ENCODE peak calls at places on chromosomes 3 and 15, in eight cellular contexts. One of them, this sample, is unnamed.

GRCh38 chr3:62644493-62644892 is 230.7 kb downstream of the CADPS start:
- DNase-seq in skeletal muscle cell: no peak
- DNase-seq in non-pigmented ciliary epithelial cell: no peak
- DNase-seq in occipital lobe: no peak
- DNase-seq in activated CD4-positive, alpha-beta T cell treated with anti-CD3 and anti-CD28 coated beads, Interleukin-2, amount 10 ng/mL, durations not matched to agents 24 days and 14 days: no peak
- DNase-seq in fibroblast of lung: no peak
- DNase-seq in upper lobe of right lung: no peak
- DNase-seq in activated T-cell treated with anti-CD3 and anti-CD28 coated beads for 1 hour: no peak
- DNase-seq in this sample: no peak

GRCh38 chr3:64539451-64540196 is 148.2 kb downstream of the ADAMTS9 start:
- DNase-seq in skeletal muscle cell: peak; percentile 83
- DNase-seq in non-pigmented ciliary epithelial cell: peak; percentile 18
- DNase-seq in occipital lobe: no peak
- DNase-seq in activated CD4-positive, alpha-beta T cell treated with anti-CD3 and anti-CD28 coated beads, Interleukin-2, amount 10 ng/mL, durations not matched to agents 24 days and 14 days: no peak
- DNase-seq in fibroblast of lung: peak; percentile 97
- DNase-seq in upper lobe of right lung: no peak
- DNase-seq in activated T-cell treated with anti-CD3 and anti-CD28 coated beads for 1 hour: no peak
- DNase-seq in this sample: no peak

GRCh38 chr3:169940486-169941181 is 26.0 kb upstream of the SEC62 start:
- DNase-seq in skeletal muscle cell: no peak
- DNase-seq in non-pigmented ciliary epithelial cell: no peak
- DNase-seq in occipital lobe: no peak
- DNase-seq in activated CD4-positive, alpha-beta T cell treated with anti-CD3 and anti-CD28 coated beads, Interleukin-2, amount 10 ng/mL, durations not matched to agents 24 days and 14 days: no peak
- DNase-seq in fibroblast of lung: no peak
- DNase-seq in upper lobe of right lung: no peak
- DNase-seq in activated T-cell treated with anti-CD3 and anti-CD28 coated beads for 1 hour: no peak
- DNase-seq in this sample: no peak

GRCh38 chr15:89034305-89034704 is 54.0 kb upstream of the ABHD2 start:
- DNase-seq in skeletal muscle cell: peak; percentile 29
- DNase-seq in non-pigmented ciliary epithelial cell: no peak
- DNase-seq in occipital lobe: no peak
- DNase-seq in activated CD4-positive, alpha-beta T cell treated with anti-CD3 and anti-CD28 coated beads, Interleukin-2, amount 10 ng/mL, durations not matched to agents 24 days and 14 days: no peak
- DNase-seq in fibroblast of lung: peak; percentile 45
- DNase-seq in upper lobe of right lung: no peak
- DNase-seq in activated T-cell treated with anti-CD3 and anti-CD28 coated beads for 1 hour: no peak
- DNase-seq in this sample: no peak

GRCh38 chr3:12371525-12372140 is 82.8 kb downstream of the PPARG start:
- DNase-seq in skeletal muscle cell: no peak
- DNase-seq in non-pigmented ciliary epithelial cell: no peak
- DNase-seq in occipital lobe: no peak
- DNase-seq in activated CD4-positive, alpha-beta T cell treated with anti-CD3 and anti-CD28 coated beads, Interleukin-2, amount 10 ng/mL, durations not matched to agents 24 days and 14 days: no peak
- DNase-seq in fibroblast of lung: peak; percentile 91
- DNase-seq in upper lobe of right lung: no peak
- DNase-seq in activated T-cell treated with anti-CD3 and anti-CD28 coated beads for 1 hour: no peak
- DNase-seq in this sample: no peak

GRCh38 chr15:85019815-85020590 is 38.3 kb downstream of the PDE8A start:
- DNase-seq in skeletal muscle cell: no peak
- DNase-seq in non-pigmented ciliary epithelial cell: no peak
- DNase-seq in occipital lobe: no peak
- DNase-seq in activated CD4-positive, alpha-beta T cell treated with anti-CD3 and anti-CD28 coated beads, Interleukin-2, amount 10 ng/mL, durations not matched to agents 24 days and 14 days: no peak
- DNase-seq in fibroblast of lung: peak; percentile 39
- DNase-seq in upper lobe of right lung: no peak
- DNase-seq in activated T-cell treated with anti-CD3 and anti-CD28 coated beads for 1 hour: no peak
- DNase-seq in this sample: no peak

GRCh38 chr3:102757950-102758349 is 323.1 kb downstream of the ZPLD1 start:
- DNase-seq in skeletal muscle cell: no peak
- DNase-seq in non-pigmented ciliary epithelial cell: no peak
- DNase-seq in occipital lobe: no peak
- DNase-seq in activated CD4-positive, alpha-beta T cell treated with anti-CD3 and anti-CD28 coated beads, Interleukin-2, amount 10 ng/mL, durations not matched to agents 24 days and 14 days: no peak
- DNase-seq in fibroblast of lung: no peak
- DNase-seq in upper lobe of right lung: no peak
- DNase-seq in activated T-cell treated with anti-CD3 and anti-CD28 coated beads for 1 hour: no peak
- DNase-seq in this sample: no peak

GRCh38 chr3:180466401-180467005 is 135.5 kb upstream of the TTC14 start:
- DNase-seq in skeletal muscle cell: no peak
- DNase-seq in non-pigmented ciliary epithelial cell: no peak
- DNase-seq in occipital lobe: no peak
- DNase-seq in activated CD4-positive, alpha-beta T cell treated with anti-CD3 and anti-CD28 coated beads, Interleukin-2, amount 10 ng/mL, durations not matched to agents 24 days and 14 days: no peak
- DNase-seq in fibroblast of lung: no peak
- DNase-seq in upper lobe of right lung: no peak
- DNase-seq in activated T-cell treated with anti-CD3 and anti-CD28 coated beads for 1 hour: no peak
- DNase-seq in this sample: no peak

GRCh38 chr3:123760817-123761216 is 123.3 kb downstream of the MYLK start:
- DNase-seq in skeletal muscle cell: no peak
- DNase-seq in non-pigmented ciliary epithelial cell: no peak
- DNase-seq in occipital lobe: no peak
- DNase-seq in activated CD4-positive, alpha-beta T cell treated with anti-CD3 and anti-CD28 coated beads, Interleukin-2, amount 10 ng/mL, durations not matched to agents 24 days and 14 days: no peak
- DNase-seq in fibroblast of lung: no peak
- DNase-seq in upper lobe of right lung: no peak
- DNase-seq in activated T-cell treated with anti-CD3 and anti-CD28 coated beads for 1 hour: no peak
- DNase-seq in this sample: no peak

GRCh38 chr15:95864467-95864886 is 466.0 kb upstream of the NR2F2 start:
- DNase-seq in skeletal muscle cell: no peak
- DNase-seq in non-pigmented ciliary epithelial cell: no peak
- DNase-seq in occipital lobe: no peak
- DNase-seq in activated CD4-positive, alpha-beta T cell treated with anti-CD3 and anti-CD28 coated beads, Interleukin-2, amount 10 ng/mL, durations not matched to agents 24 days and 14 days: peak; percentile 81
- DNase-seq in fibroblast of lung: peak; percentile 47
- DNase-seq in upper lobe of right lung: no peak
- DNase-seq in activated T-cell treated with anti-CD3 and anti-CD28 coated beads for 1 hour: no peak
- DNase-seq in this sample: no peak

GRCh38 chr15:58840048-58840447 is 68.9 kb downstream of the MINDY2 start:
- DNase-seq in skeletal muscle cell: no peak
- DNase-seq in non-pigmented ciliary epithelial cell: peak; percentile 54
- DNase-seq in occipital lobe: no peak
- DNase-seq in activated CD4-positive, alpha-beta T cell treated with anti-CD3 and anti-CD28 coated beads, Interleukin-2, amount 10 ng/mL, durations not matched to agents 24 days and 14 days: no peak
- DNase-seq in fibroblast of lung: peak; percentile 8
- DNase-seq in upper lobe of right lung: no peak
- DNase-seq in activated T-cell treated with anti-CD3 and anti-CD28 coated beads for 1 hour: no peak
- DNase-seq in this sample: no peak

GRCh38 chr3:49112262-49112661 is 7.7 kb upstream of the QARS1 start:
- DNase-seq in skeletal muscle cell: no peak
- DNase-seq in non-pigmented ciliary epithelial cell: no peak
- DNase-seq in occipital lobe: no peak
- DNase-seq in activated CD4-positive, alpha-beta T cell treated with anti-CD3 and anti-CD28 coated beads, Interleukin-2, amount 10 ng/mL, durations not matched to agents 24 days and 14 days: no peak
- DNase-seq in fibroblast of lung: no peak
- DNase-seq in upper lobe of right lung: no peak
- DNase-seq in activated T-cell treated with anti-CD3 and anti-CD28 coated beads for 1 hour: no peak
- DNase-seq in this sample: no peak

GRCh38 chr3:30577788-30578187 is 28.6 kb upstream of the TGFBR2 start:
- DNase-seq in skeletal muscle cell: no peak
- DNase-seq in non-pigmented ciliary epithelial cell: no peak
- DNase-seq in occipital lobe: no peak
- DNase-seq in activated CD4-positive, alpha-beta T cell treated with anti-CD3 and anti-CD28 coated beads, Interleukin-2, amount 10 ng/mL, durations not matched to agents 24 days and 14 days: no peak
- DNase-seq in fibroblast of lung: no peak
- DNase-seq in upper lobe of right lung: no peak
- DNase-seq in activated T-cell treated with anti-CD3 and anti-CD28 coated beads for 1 hour: no peak
- DNase-seq in this sample: no peak

GRCh38 chr3:40843851-40844548 is 319.2 kb downstream of the ZNF621 start:
- DNase-seq in skeletal muscle cell: no peak
- DNase-seq in non-pigmented ciliary epithelial cell: no peak
- DNase-seq in occipital lobe: no peak
- DNase-seq in activated CD4-positive, alpha-beta T cell treated with anti-CD3 and anti-CD28 coated beads, Interleukin-2, amount 10 ng/mL, durations not matched to agents 24 days and 14 days: no peak
- DNase-seq in fibroblast of lung: no peak
- DNase-seq in upper lobe of right lung: no peak
- DNase-seq in activated T-cell treated with anti-CD3 and anti-CD28 coated beads for 1 hour: no peak
- DNase-seq in this sample: no peak

GRCh38 chr3:196611761-196612483 is 27.6 kb upstream of the NRROS start:
- DNase-seq in skeletal muscle cell: no peak
- DNase-seq in non-pigmented ciliary epithelial cell: no peak
- DNase-seq in occipital lobe: no peak
- DNase-seq in activated CD4-positive, alpha-beta T cell treated with anti-CD3 and anti-CD28 coated beads, Interleukin-2, amount 10 ng/mL, durations not matched to agents 24 days and 14 days: peak; percentile 76
- DNase-seq in fibroblast of lung: no peak
- DNase-seq in upper lobe of right lung: no peak
- DNase-seq in activated T-cell treated with anti-CD3 and anti-CD28 coated beads for 1 hour: no peak
- DNase-seq in this sample: no peak

GRCh38 chr15:82892541-82892940 is 60.0 kb downstream of the HOMER2 start:
- DNase-seq in skeletal muscle cell: no peak
- DNase-seq in non-pigmented ciliary epithelial cell: no peak
- DNase-seq in occipital lobe: no peak
- DNase-seq in activated CD4-positive, alpha-beta T cell treated with anti-CD3 and anti-CD28 coated beads, Interleukin-2, amount 10 ng/mL, durations not matched to agents 24 days and 14 days: no peak
- DNase-seq in fibroblast of lung: no peak
- DNase-seq in upper lobe of right lung: no peak
- DNase-seq in activated T-cell treated with anti-CD3 and anti-CD28 coated beads for 1 hour: no peak
- DNase-seq in this sample: no peak

GRCh38 chr3:163951397-163951987 is 1126.8 kb downstream of the SI start:
- DNase-seq in skeletal muscle cell: no peak
- DNase-seq in non-pigmented ciliary epithelial cell: no peak
- DNase-seq in occipital lobe: no peak
- DNase-seq in activated CD4-positive, alpha-beta T cell treated with anti-CD3 and anti-CD28 coated beads, Interleukin-2, amount 10 ng/mL, durations not matched to agents 24 days and 14 days: no peak
- DNase-seq in fibroblast of lung: no peak
- DNase-seq in upper lobe of right lung: no peak
- DNase-seq in activated T-cell treated with anti-CD3 and anti-CD28 coated beads for 1 hour: no peak
- DNase-seq in this sample: no peak

GRCh38 chr3:126101521-126101982 is 17.6 kb upstream of the SLC41A3 start:
- DNase-seq in skeletal muscle cell: no peak
- DNase-seq in non-pigmented ciliary epithelial cell: no peak
- DNase-seq in occipital lobe: no peak
- DNase-seq in activated CD4-positive, alpha-beta T cell treated with anti-CD3 and anti-CD28 coated beads, Interleukin-2, amount 10 ng/mL, durations not matched to agents 24 days and 14 days: no peak
- DNase-seq in fibroblast of lung: no peak
- DNase-seq in upper lobe of right lung: no peak
- DNase-seq in activated T-cell treated with anti-CD3 and anti-CD28 coated beads for 1 hour: no peak
- DNase-seq in this sample: peak; percentile 71

GRCh38 chr3:186002884-186003472 is 65.2 kb upstream of the TRA2B start:
- DNase-seq in skeletal muscle cell: no peak
- DNase-seq in non-pigmented ciliary epithelial cell: no peak
- DNase-seq in occipital lobe: no peak
- DNase-seq in activated CD4-positive, alpha-beta T cell treated with anti-CD3 and anti-CD28 coated beads, Interleukin-2, amount 10 ng/mL, durations not matched to agents 24 days and 14 days: no peak
- DNase-seq in fibroblast of lung: peak; percentile 63
- DNase-seq in upper lobe of right lung: no peak
- DNase-seq in activated T-cell treated with anti-CD3 and anti-CD28 coated beads for 1 hour: no peak
- DNase-seq in this sample: no peak

GRCh38 chr3:162166543-162166942 is 669.9 kb downstream of the OTOL1 start:
- DNase-seq in skeletal muscle cell: no peak
- DNase-seq in non-pigmented ciliary epithelial cell: no peak
- DNase-seq in occipital lobe: no peak
- DNase-seq in activated CD4-positive, alpha-beta T cell treated with anti-CD3 and anti-CD28 coated beads, Interleukin-2, amount 10 ng/mL, durations not matched to agents 24 days and 14 days: no peak
- DNase-seq in fibroblast of lung: no peak
- DNase-seq in upper lobe of right lung: no peak
- DNase-seq in activated T-cell treated with anti-CD3 and anti-CD28 coated beads for 1 hour: no peak
- DNase-seq in this sample: no peak

GRCh38 chr3:59876533-59877062 is 826.8 kb upstream of the CFAP20DC start:
- DNase-seq in skeletal muscle cell: no peak
- DNase-seq in non-pigmented ciliary epithelial cell: no peak
- DNase-seq in occipital lobe: no peak
- DNase-seq in activated CD4-positive, alpha-beta T cell treated with anti-CD3 and anti-CD28 coated beads, Interleukin-2, amount 10 ng/mL, durations not matched to agents 24 days and 14 days: no peak
- DNase-seq in fibroblast of lung: no peak
- DNase-seq in upper lobe of right lung: no peak
- DNase-seq in activated T-cell treated with anti-CD3 and anti-CD28 coated beads for 1 hour: no peak
- DNase-seq in this sample: no peak

GRCh38 chr3:105661461-105661860 is 207.4 kb downstream of the CBLB start:
- DNase-seq in skeletal muscle cell: no peak
- DNase-seq in non-pigmented ciliary epithelial cell: no peak
- DNase-seq in occipital lobe: no peak
- DNase-seq in activated CD4-positive, alpha-beta T cell treated with anti-CD3 and anti-CD28 coated beads, Interleukin-2, amount 10 ng/mL, durations not matched to agents 24 days and 14 days: no peak
- DNase-seq in fibroblast of lung: no peak
- DNase-seq in upper lobe of right lung: no peak
- DNase-seq in activated T-cell treated with anti-CD3 and anti-CD28 coated beads for 1 hour: no peak
- DNase-seq in this sample: no peak

GRCh38 chr15:91710072-91710471 is 143.4 kb upstream of the SLCO3A1 start:
- DNase-seq in skeletal muscle cell: no peak
- DNase-seq in non-pigmented ciliary epithelial cell: no peak
- DNase-seq in occipital lobe: no peak
- DNase-seq in activated CD4-positive, alpha-beta T cell treated with anti-CD3 and anti-CD28 coated beads, Interleukin-2, amount 10 ng/mL, durations not matched to agents 24 days and 14 days: no peak
- DNase-seq in fibroblast of lung: no peak
- DNase-seq in upper lobe of right lung: no peak
- DNase-seq in activated T-cell treated with anti-CD3 and anti-CD28 coated beads for 1 hour: no peak
- DNase-seq in this sample: no peak

GRCh38 chr3:162400697-162401096 is 904.1 kb downstream of the OTOL1 start:
- DNase-seq in skeletal muscle cell: no peak
- DNase-seq in non-pigmented ciliary epithelial cell: no peak
- DNase-seq in occipital lobe: no peak
- DNase-seq in activated CD4-positive, alpha-beta T cell treated with anti-CD3 and anti-CD28 coated beads, Interleukin-2, amount 10 ng/mL, durations not matched to agents 24 days and 14 days: no peak
- DNase-seq in fibroblast of lung: no peak
- DNase-seq in upper lobe of right lung: no peak
- DNase-seq in activated T-cell treated with anti-CD3 and anti-CD28 coated beads for 1 hour: no peak
- DNase-seq in this sample: no peak

GRCh38 chr15:85788796-85789495 is 5.8 kb downstream of the KLHL25 start:
- DNase-seq in skeletal muscle cell: no peak
- DNase-seq in non-pigmented ciliary epithelial cell: no peak
- DNase-seq in occipital lobe: no peak
- DNase-seq in activated CD4-positive, alpha-beta T cell treated with anti-CD3 and anti-CD28 coated beads, Interleukin-2, amount 10 ng/mL, durations not matched to agents 24 days and 14 days: no peak
- DNase-seq in fibroblast of lung: no peak
- DNase-seq in upper lobe of right lung: peak; percentile 82
- DNase-seq in activated T-cell treated with anti-CD3 and anti-CD28 coated beads for 1 hour: no peak
- DNase-seq in this sample: peak; percentile 70

This sample was measured in cardiac septum.